ENCODE peak calls at places on chromosomes 3 and 15, in eight cellular contexts. L, K, U, R, J, A, G and V are unnamed samples.
A peak's percentile ranks its signal among the peaks of the same experiment; 100 is the strongest.

GRCh38 chr3:139670196-139670595 is 7.6 kb downstream of the NMNAT3 start:
- DNase-seq in L (no peak), K (no peak), U (no peak), R (no peak), J (no peak), A (no peak), G (no peak), V (no peak)

GRCh38 chr3:63808633-63809032 is 10.5 kb upstream of the C3orf49 start:
- DNase-seq in L (no peak), K (no peak), U (no peak), R (no peak), J (no peak), A (no peak), G (no peak), V (no peak)

GRCh38 chr3:126431103-126431534 is 36.4 kb downstream of the CFAP100 start:
- DNase-seq in L (no peak), K (no peak), U (no peak), R (no peak), J (no peak), A (no peak), G (no peak), V (no peak)

GRCh38 chr3:167350245-167350862 is 29.7 kb downstream of the ZBBX start:
- DNase-seq in L (no peak), K (no peak), U (no peak), R (no peak), J (peak; percentile 27), A (no peak), G (no peak), V (peak; percentile 3)

GRCh38 chr3:146640955-146641867 is 36.1 kb upstream of the PLSCR5 start:
- DNase-seq in L (no peak), K (peak; percentile 21), U (no peak), R (peak; percentile 37), J (peak; percentile 58), A (no peak), G (no peak), V (no peak)

GRCh38 chr3:5162102-5162501 is 25.4 kb upstream of the EDEM1 start:
- DNase-seq in L (no peak), K (no peak), U (no peak), R (peak; percentile 79), J (no peak), A (no peak), G (no peak), V (peak; percentile 31)

GRCh38 chr15:65033659-65034269 is 4.3 kb upstream of the MTFMT start:
- DNase-seq in L (no peak), K (no peak), U (no peak), R (peak; percentile 66), J (peak; percentile 45), A (no peak), G (no peak), V (no peak)

GRCh38 chr3:43231276-43232000 is 54.9 kb upstream of the SNRK start:
- DNase-seq in L (no peak), K (no peak), U (no peak), R (peak; percentile 46), J (no peak), A (no peak), G (no peak), V (no peak)

GRCh38 chr15:46344115-46344749 is 709.4 kb downstream of the SQOR start:
- DNase-seq in L (no peak), K (no peak), U (no peak), R (no peak), J (no peak), A (no peak), G (no peak), V (no peak)

DNA sequence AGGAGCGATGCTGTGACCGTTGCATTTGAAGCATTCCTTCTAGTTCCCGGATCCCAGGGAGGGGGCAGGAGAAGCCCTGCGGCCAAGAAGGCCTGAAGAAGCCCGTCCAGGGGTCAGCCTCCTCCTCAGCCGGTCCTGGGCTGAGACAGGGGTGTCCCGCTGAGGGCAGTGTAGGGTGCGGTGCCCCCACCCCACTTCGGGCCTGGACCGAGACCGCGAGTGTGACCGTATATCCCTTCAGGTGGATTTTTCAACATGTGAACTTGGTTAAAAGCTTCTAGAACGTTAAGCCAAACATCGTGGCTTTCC is 2.8 kb downstream of the OCA2 start:
- DNase-seq in L (no peak), K (no peak), U (no peak), R (no peak), J (no peak), A (no peak), G (no peak), V (no peak)
- TF ChIP-seq POLR2A in L (no peak), K (no peak), U (no peak), R (no peak), J (no peak), A (no peak), G (no peak), V (no peak)

DNA sequence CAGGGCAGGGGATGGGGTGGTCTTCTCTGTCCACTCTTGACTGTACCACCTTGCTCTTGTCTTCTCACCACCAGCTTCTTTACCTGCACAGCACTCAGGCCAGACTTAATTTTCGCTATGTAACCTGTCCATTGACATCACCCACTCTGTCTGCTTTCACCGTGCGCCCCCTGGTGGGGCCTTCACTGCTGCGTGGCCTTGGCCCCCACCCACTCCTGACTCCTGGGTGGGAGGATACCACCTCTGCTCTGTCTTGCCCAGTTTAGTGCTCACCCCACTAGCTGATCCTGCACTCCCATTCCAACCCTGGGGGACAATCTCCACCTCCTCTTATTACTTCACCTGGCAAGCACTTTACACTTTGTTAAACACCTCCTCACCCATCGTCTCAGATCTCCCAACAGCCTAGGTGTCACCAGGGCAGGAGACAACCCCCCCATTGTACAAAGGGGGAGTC is 17.7 kb downstream of the PTH1R start:
- DNase-seq in L (peak; percentile 85), K (peak; percentile 82), U (peak; percentile 82), R (peak; percentile 34), J (peak; percentile 77), A (no peak), G (peak; percentile 77), V (peak; percentile 62)
- TF ChIP-seq POLR2A in L (no peak), K (no peak), U (no peak), R (no peak), J (no peak), A (no peak), G (no peak), V (no peak)

GRCh38 chr3:16511561-16512434 is 1.7 kb downstream of the RFTN1 start:
- DNase-seq in L (no peak), K (peak; percentile 70), U (peak; percentile 38), R (peak; percentile 92), J (peak; percentile 6), A (peak; percentile 81), G (peak; percentile 49), V (peak; percentile 39)
- TF ChIP-seq POLR2A in L (no peak), K (no peak), U (no peak), R (peak; percentile 66), J (no peak), A (no peak), G (no peak), V (no peak)

DNA sequence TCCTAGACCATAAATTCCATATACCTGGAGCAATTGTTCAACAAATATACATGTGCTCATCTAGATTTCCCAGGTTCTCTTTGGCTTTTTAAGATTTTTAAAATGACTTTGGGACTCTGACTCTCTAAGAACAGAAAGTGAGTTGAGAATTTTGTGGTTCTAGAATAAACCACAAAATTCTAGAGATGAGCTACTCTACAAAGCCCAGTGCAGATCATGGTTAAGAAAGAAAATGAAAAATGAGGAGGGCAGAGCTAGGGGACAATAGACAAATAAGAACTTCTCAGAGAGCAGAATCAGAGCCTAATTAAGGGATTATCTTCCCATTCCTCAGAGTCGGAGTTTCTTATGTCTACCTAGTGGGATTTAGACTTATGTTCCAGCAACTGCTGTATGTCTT is 694.7 kb downstream of the ZNF385D start:
- DNase-seq in L (no peak), K (no peak), U (no peak), R (no peak), J (no peak), A (no peak), G (no peak), V (no peak)
- TF ChIP-seq POLR2A in L (no peak), K (no peak), U (no peak), R (no peak), J (no peak), A (no peak), G (no peak), V (no peak)